ENCODE peak calls at places on chromosomes 13 and 19, in six cellular contexts. D, Q, F, R, X and H are unnamed samples.

GRCh38 chr13:27419333-27419732 is 5.1 kb upstream of the GTF3A start:
- DNase-seq in D (no peak), Q (no peak), F (no peak), R (no peak), X (no peak), H (peak; percentile 45)

GRCh38 chr19:406121-406711 is 2.7 kb downstream of the C2CD4C start:
- DNase-seq in D (no peak), Q (no peak), F (no peak), R (no peak), X (no peak), H (no peak)

GRCh38 chr19:51742736-51743288 is 8.9 kb downstream of the FPR1 start:
- DNase-seq in D (no peak), Q (no peak), F (no peak), R (no peak), X (no peak), H (peak; percentile 42)

GRCh38 chr19:8336072-8336569 is 6.9 kb downstream of the KANK3 start:
- DNase-seq in D (peak; percentile 29), Q (no peak), F (no peak), R (peak; percentile 62), X (no peak), H (no peak)

GRCh38 chr13:67155898-67156717 is 74.0 kb downstream of the PCDH9 start:
- DNase-seq in D (no peak), Q (no peak), F (no peak), R (no peak), X (no peak), H (no peak)

GRCh38 chr13:38159710-38160109 is 189.9 kb upstream of the UFM1 start:
- DNase-seq in D (no peak), Q (no peak), F (no peak), R (no peak), X (no peak), H (no peak)

GRCh38 chr19:39408392-39409206 is 2.0 kb downstream of the ZFP36 start:
- DNase-seq in D (peak; percentile 26), Q (peak; percentile 68), F (peak; percentile 66), R (no peak), X (no peak), H (peak; percentile 58)

GRCh38 chr13:69857188-69857821 is 250.3 kb upstream of the ATXN8OS start:
- DNase-seq in D (peak; percentile 75), Q (peak; percentile 45), F (peak; percentile 83), R (peak; percentile 82), X (peak; percentile 63), H (peak; percentile 66)

GRCh38 chr19:18100710-18101109 is 3.1 kb downstream of the MAST3 start:
- DNase-seq in D (peak; percentile 91), Q (no peak), F (no peak), R (peak; percentile 93), X (no peak), H (no peak)

GRCh38 chr13:27465611-27466010 is 15.2 kb upstream of the MTIF3 start:
- DNase-seq in D (no peak), Q (no peak), F (no peak), R (no peak), X (no peak), H (no peak)

GRCh38 chr13:103694033-103694432 is 627.8 kb upstream of the SLC10A2 start:
- DNase-seq in D (no peak), Q (no peak), F (no peak), R (peak; percentile 51), X (no peak), H (no peak)

GRCh38 chr13:27578121-27579030 is 42.0 kb downstream of the LNX2 start:
- DNase-seq in D (no peak), Q (no peak), F (no peak), R (peak; percentile 22), X (no peak), H (peak; percentile 78)

GRCh38 chr13:110942248-110942981 is 27.5 kb upstream of the ANKRD10 start:
- DNase-seq in D (no peak), Q (no peak), F (no peak), R (no peak), X (no peak), H (no peak)

GRCh38 chr13:109369357-109370052 is 416.9 kb downstream of the IRS2 start:
- DNase-seq in D (no peak), Q (no peak), F (no peak), R (no peak), X (no peak), H (no peak)

GRCh38 chr19:1672038-1672768 is 19.8 kb upstream of the TCF3 start:
- DNase-seq in D (peak; percentile 73), Q (no peak), F (peak; percentile 75), R (peak; percentile 52), X (peak; percentile 83), H (peak; percentile 47)

GRCh38 chr19:35225951-35226350 is 2.6 kb downstream of the FAM187B start:
- DNase-seq in D (no peak), Q (no peak), F (no peak), R (no peak), X (no peak), H (no peak)

GRCh38 chr19:48329167-48329891 is 4.0 kb downstream of the EMP3 start:
- DNase-seq in D (no peak), Q (no peak), F (peak; percentile 73), R (peak; percentile 85), X (peak; percentile 64), H (peak; percentile 34)

GRCh38 chr13:37700887-37701286 is 102.3 kb upstream of the POSTN start:
- DNase-seq in D (no peak), Q (no peak), F (no peak), R (no peak), X (no peak), H (no peak)

GRCh38 chr19:10885241-10886169 is 14.2 kb downstream of the CARM1 start:
- DNase-seq in D (peak; percentile 47), Q (no peak), F (peak; percentile 6), R (peak; percentile 83), X (no peak), H (no peak)

GRCh38 chr13:113345486-113345885 is 18.4 kb downstream of the GRTP1 start:
- DNase-seq in D (no peak), Q (no peak), F (no peak), R (no peak), X (no peak), H (no peak)

GRCh38 chr19:2059422-2060201 is 8.6 kb upstream of the MKNK2 start:
- DNase-seq in D (peak; percentile 70), Q (peak; percentile 83), F (peak; percentile 86), R (no peak), X (no peak), H (peak; percentile 81)

GRCh38 chr19:3555653-3556422 is 1.5 kb downstream of the MFSD12 start:
- DNase-seq in D (no peak), Q (no peak), F (no peak), R (no peak), X (no peak), H (no peak)

GRCh38 chr19:3557461-3558248 is at the start of gene MFSD12:
- DNase-seq in D (peak; percentile 98), Q (peak; percentile 83), F (peak; percentile 98), R (peak; percentile 98), X (peak; percentile 95), H (peak; percentile 89)

GRCh38 chr19:3554254-3555083 is 2.9 kb downstream of the MFSD12 start:
- DNase-seq in D (no peak), Q (no peak), F (no peak), R (no peak), X (peak; percentile 69), H (no peak)

GRCh38 chr19:3556423-3556977 is 886 bp downstream of the MFSD12 start:
- DNase-seq in D (no peak), Q (no peak), F (no peak), R (no peak), X (no peak), H (no peak)

DNA sequence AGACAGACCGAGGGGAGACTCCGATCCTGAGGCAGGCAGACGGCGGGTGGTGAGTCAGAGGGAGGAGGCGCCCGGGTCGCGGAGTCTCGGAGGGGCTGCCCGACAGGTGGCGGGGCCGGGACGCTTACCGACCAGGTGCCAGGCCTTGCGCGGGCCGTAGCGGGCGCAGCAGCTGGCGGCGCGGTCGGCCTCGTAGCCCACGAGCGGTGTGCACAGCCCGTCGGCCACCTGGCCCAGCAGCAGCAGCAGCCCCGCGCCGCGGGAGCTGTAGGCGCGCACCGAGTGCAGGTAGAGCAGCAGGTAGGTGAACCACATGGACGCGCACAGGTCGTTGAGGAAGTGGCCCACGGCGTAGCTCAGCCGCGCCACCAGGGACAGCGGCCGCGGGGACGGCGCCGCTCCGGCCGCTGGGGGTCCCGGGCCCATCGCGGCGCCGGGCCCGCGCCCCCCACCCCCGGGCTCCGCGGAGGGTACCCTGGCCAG is 367 bp downstream of the MFSD12 start:
- DNase-seq in D (peak; percentile 67), Q (no peak), F (peak; percentile 80), R (peak; percentile 51), X (peak; percentile 65), H (peak; percentile 45)
- TF ChIP-seq EZH2phosphoT487 in D (no peak), Q (no peak), F (no peak), R (no peak), X (no peak), H (no peak)

GRCh38 chr13:84297246-84297645 is 415.0 kb upstream of the SLITRK1 start:
- DNase-seq in D (no peak), Q (no peak), F (no peak), R (no peak), X (no peak), H (no peak)
- TF ChIP-seq EZH2phosphoT487 in D (no peak), Q (no peak), F (no peak), R (no peak), X (no peak), H (no peak)

GRCh38 chr19:33133438-33134031 is 1.6 kb downstream of the WDR88 start:
- DNase-seq in D (peak; percentile 40), Q (no peak), F (no peak), R (peak; percentile 51), X (no peak), H (no peak)
- TF ChIP-seq EZH2phosphoT487 in D (no peak), Q (no peak), F (no peak), R (no peak), X (no peak), H (no peak)

GRCh38 chr19:32976223-32976805 is 4.3 kb downstream of the FAAP24 start:
- DNase-seq in D (peak; percentile 43), Q (peak; percentile 47), F (peak; percentile 81), R (peak; percentile 85), X (peak; percentile 64), H (peak; percentile 73)
- TF ChIP-seq EZH2phosphoT487 in D (no peak), Q (no peak), F (no peak), R (no peak), X (no peak), H (no peak)